ENCODE peak calls at places on chromosome 18, in five cellular contexts. L, C, B, D and S are unnamed samples. For H3K4me1 and H3K36me3, the result is how much of the 10 kb centered on the place peaks cover.

GRCh38 chr18:48707636-48708296 is 168.9 kb downstream of the CTIF start:
- DNase-seq in L (no peak), C (no peak), B (no peak), D (no peak), S (no peak)

GRCh38 chr18:74840492-74841167 is 243.0 kb downstream of the ZNF407 start:
- DNase-seq in L (no peak), C (no peak), B (no peak), D (peak), S (no peak)

GRCh38 chr18:3456686-3457069 is 6.7 kb downstream of the TGIF1 start:
- DNase-seq in L (no peak), C (no peak), B (no peak), D (no peak), S (no peak)

GRCh38 chr18:35680139-35680551 is 98.6 kb downstream of the GALNT1 start:
- DNase-seq in L (no peak), C (no peak), B (no peak), D (no peak), S (no peak)

GRCh38 chr18:49685231-49685942 is 123.5 kb downstream of the LIPG start:
- DNase-seq in L (no peak), C (no peak), B (no peak), D (no peak), S (no peak)

GRCh38 chr18:13300029-13300428 is 81.5 kb downstream of the LDLRAD4 start:
- DNase-seq in L (no peak), C (no peak), B (no peak), D (no peak), S (no peak)

GRCh38 chr18:58144671-58145285 is 100.8 kb downstream of the NEDD4L start:
- DNase-seq in L (no peak), C (no peak), B (no peak), D (no peak), S (no peak)

GRCh38 chr18:5476961-5477800 is 66.6 kb downstream of the EPB41L3 start:
- DNase-seq in L (no peak), C (no peak), B (no peak), D (no peak), S (no peak)

GRCh38 chr18:14920976-14921375 is 173.0 kb downstream of the ANKRD30B start:
- DNase-seq in L (no peak), C (no peak), B (no peak), D (no peak), S (no peak)

GRCh38 chr18:71431171-71431570 is 1113.0 kb downstream of the CBLN2 start:
- DNase-seq in L (no peak), C (no peak), B (no peak), D (no peak), S (no peak)

GRCh38 chr18:65439184-65439583 is 311.6 kb upstream of the CDH7 start:
- DNase-seq in L (no peak), C (no peak), B (no peak), D (no peak), S (no peak)

GRCh38 chr18:37874721-37875120 is 309.1 kb upstream of the CELF4 start:
- DNase-seq in L (no peak), C (no peak), B (no peak), D (no peak), S (no peak)

DNA sequence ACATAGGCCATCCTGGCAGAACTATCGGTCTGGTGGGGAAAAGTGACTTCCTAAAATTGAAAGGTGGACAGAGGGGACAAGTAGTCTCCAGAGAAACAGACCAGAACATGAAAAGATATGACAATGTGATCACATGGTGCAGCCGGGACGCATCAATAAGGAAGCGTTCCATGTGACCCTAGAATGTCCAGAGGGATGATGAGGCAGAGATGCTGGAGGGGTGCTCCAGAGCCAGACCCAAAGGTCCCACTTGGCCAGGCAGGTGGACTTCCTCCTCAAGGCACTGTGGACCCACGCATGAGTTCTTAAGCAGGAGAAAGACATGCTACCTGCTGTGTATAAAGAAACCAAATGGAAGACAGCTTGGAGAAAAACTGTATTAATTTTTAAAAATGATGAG is 50.2 kb downstream of the CDH2 start:
- DNase-seq in L (no peak), C (no peak), B (no peak), D (no peak), S (no peak)
- H3K4me1 ChIP-seq in L (under half), C (under half), B (under half), D (under half), S (under half)

GRCh38 chr18:199768-200167 is 41.4 kb downstream of the USP14 start:
- DNase-seq in L (no peak), C (no peak), B (no peak), D (no peak), S (no peak)
- H3K36me3 ChIP-seq in L (under half), C (under half), B (half or more), D (half or more), S (under half)

DNA sequence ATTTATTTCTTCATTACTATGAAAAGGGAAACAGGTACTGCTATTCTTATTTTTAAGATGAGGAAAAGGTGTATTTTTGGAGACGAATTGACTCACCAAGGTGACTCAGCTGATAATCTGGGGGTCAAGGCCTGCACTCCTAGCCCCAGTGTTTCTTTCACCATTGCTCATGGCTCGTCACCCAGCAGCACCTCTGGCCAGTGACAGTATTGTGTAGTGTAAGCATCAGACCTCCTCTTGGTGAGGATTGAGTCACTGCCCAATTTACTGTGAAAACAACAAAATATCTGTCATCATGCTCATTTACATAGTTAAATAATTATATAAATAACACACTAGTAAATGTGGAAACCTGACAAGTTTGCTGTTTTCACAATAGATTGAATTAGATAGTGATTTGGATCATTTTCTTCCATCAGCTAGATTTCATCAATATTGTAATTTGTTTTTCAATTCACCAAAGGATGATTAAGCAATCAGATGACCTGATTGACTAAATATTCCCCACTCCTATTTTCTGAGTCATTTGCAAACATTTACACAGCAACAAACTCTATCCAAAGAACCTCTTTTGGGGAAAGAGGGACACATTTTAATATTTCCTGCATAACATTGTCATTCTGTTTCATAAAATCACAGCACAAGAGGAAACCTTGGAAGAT is 492.8 kb upstream of the RAB12 start:
- DNase-seq in L (no peak), C (no peak), B (no peak), D (peak), S (no peak)
- H3K4me1 ChIP-seq in L (under half), C (under half), B (under half), D (under half), S (under half)

GRCh38 chr18:59966913-59967312 is 67.1 kb downstream of the PMAIP1 start:
- DNase-seq in L (no peak), C (no peak), B (no peak), D (no peak), S (no peak)
- H3K36me3 ChIP-seq in L (under half), C (under half), B (under half), D (under half), S (under half)